ENCODE peak calls at places on chromosomes 16 and 17, in five cellular contexts. M, A, U, S and L are unnamed samples.

GRCh38 chr16:13935408-13935807 is 15.5 kb downstream of the ERCC4 start:
- DNase-seq in A (no peak), U (no peak), S (no peak), M (no peak), L (no peak)

GRCh38 chr17:50844117-50844700 is 8.8 kb downstream of the WFIKKN2 start:
- DNase-seq in M (no peak), S (no peak), A (no peak), U (no peak), L (peak)

GRCh38 chr16:79170565-79171242 is 429.8 kb downstream of the MAF start:
- DNase-seq in A (no peak), S (peak), M (no peak), U (peak), L (no peak)

GRCh38 chr16:73202176-73202729 is 154.3 kb upstream of the ZFHX3 start:
- DNase-seq in A (no peak), S (peak), U (no peak), M (no peak), L (no peak)

GRCh38 chr16:27434141-27435051 is 32.4 kb downstream of the IL21R start:
- DNase-seq in M (no peak), S (no peak), U (no peak), A (no peak), L (no peak)

GRCh38 chr16:50011707-50012106 is 13.3 kb upstream of the CNEP1R1 start:
- DNase-seq in M (no peak), S (no peak), A (no peak), U (no peak), L (no peak)

GRCh38 chr16:83717814-83718213 is 90.0 kb upstream of the HSBP1 start:
- DNase-seq in S (no peak), A (no peak), U (no peak), M (no peak), L (no peak)

GRCh38 chr16:12497558-12497957 is 306.1 kb downstream of the CPPED1 start:
- DNase-seq in U (no peak), S (no peak), M (no peak), A (no peak), L (no peak)

GRCh38 chr16:55824473-55824872 is 8.4 kb downstream of the CES1 start:
- DNase-seq in A (no peak), S (no peak), U (no peak), M (no peak), L (no peak)

GRCh38 chr17:61486135-61487120 is 34.2 kb downstream of the TBX4 start:
- DNase-seq in S (no peak), A (no peak), M (no peak), U (peak), L (peak)

DNA sequence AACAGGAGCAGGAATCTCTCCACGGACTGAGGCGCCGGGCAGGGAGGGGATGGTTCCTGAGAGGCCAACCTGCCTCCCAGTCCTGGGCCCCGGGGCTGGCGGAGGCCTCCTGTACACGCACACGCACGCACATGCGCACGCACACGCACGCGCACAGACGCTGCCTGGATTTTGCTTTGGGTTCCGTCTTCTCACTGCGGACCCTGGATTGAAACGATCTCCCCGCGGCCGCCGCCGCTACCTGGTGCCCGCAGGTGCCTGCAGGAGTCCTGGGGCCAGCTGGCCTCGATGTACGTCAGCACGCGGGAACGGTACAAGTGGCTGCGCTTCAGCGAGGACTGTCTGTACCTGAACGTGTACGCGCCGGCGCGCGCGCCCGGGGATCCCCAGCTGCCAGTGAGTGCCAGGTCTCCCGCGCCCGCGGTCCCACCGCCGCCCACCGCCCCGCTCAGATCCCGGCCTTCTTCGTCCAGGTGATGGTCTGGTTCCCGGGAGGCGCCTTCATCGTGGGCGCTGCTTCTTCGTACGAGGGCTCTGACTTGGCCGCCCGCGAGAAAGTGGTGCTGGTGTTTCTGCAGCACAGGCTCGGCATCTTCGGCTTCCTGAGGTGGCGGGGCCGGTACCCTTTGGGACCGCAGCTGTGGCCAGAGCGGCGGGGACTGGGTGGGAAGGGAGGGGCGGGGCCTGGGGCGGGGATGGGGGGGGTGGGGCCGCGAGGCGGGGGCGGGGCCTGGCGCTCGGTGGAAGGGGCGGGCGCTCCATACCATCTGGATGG is 12.2 kb downstream of the CES4A start:
- DNase-seq in U (peak), S (peak), A (peak), M (peak), L (peak)
- H3K27ac ChIP-seq in U (peak), S (peak), A (peak), M (no peak), L (no peak)

DNA sequence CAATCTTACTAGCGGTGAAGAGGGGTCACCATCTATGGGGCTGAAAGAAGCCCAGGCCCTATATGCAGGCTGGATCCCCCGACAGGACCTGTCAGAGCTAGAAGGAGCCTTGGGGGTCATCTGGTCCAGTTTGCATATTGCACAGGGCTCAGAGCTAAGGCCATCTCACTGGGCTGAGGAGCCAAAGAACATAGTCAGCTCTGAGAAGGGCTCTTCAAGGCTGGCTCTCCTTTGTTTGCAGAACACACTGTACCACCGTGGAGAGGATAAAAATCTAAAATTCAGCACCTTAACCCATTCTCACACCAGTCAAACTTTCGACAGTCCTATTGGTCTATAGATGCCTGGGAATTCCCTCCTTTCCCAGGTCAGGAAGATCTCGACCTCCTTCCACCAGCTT is 24.2 kb downstream of the WNT3 start:
- DNase-seq in U (no peak), M (no peak), S (no peak), A (no peak), L (no peak)
- H3K27ac ChIP-seq in U (no peak), M (no peak), S (no peak), A (no peak), L (no peak)

GRCh38 chr17:43371227-43371821 is 27.5 kb upstream of the ARL4D start:
- DNase-seq in A (no peak), U (no peak), S (no peak), M (no peak), L (no peak)

GRCh38 chr17:43373343-43373742 is 25.4 kb upstream of the ARL4D start:
- DNase-seq in U (no peak), M (no peak), A (no peak), S (no peak), L (no peak)

GRCh38 chr17:43369986-43370385 is 28.8 kb upstream of the ARL4D start:
- DNase-seq in S (no peak), U (no peak), M (no peak), A (no peak), L (no peak)

GRCh38 chr17:43368740-43369506 is 29.9 kb upstream of the ARL4D start:
- DNase-seq in A (peak), S (peak), U (peak), M (peak), L (peak)

DNA sequence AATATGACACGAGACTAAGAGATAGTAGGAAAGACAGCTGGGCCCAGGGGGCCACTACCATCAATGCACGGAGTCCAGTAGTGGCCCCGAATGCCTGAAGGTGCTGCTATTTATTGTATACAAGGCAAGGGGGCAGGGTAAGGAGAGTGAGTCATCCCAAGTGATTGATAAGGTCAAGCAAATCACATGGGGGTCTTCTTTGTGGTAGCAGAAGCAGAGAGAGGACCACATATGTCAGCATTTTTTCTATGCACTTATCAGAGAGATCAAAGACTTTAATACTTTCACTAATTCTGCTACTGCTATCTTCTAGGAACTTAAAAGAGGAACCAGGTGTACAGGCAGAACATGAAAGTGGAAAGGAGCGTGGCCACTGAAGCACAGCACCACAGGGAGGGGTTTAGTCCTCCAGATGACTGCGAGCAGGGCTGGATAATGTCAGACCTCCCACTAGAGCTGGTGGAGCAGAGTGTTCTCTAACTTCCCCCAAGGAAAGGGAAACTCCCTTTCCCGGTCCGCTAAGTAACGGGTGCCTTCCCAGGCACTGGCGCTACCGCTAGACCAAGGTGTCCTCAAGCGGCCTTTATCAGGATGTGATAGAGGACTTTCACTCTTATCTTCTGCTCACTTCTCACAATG is 26.4 kb upstream of the ARL4D start:
- DNase-seq in A (no peak), M (no peak), S (no peak), U (no peak), L (no peak)
- H3K27ac ChIP-seq in A (no peak), M (no peak), S (no peak), U (no peak), L (no peak)

GRCh38 chr17:56834380-56835258 is 668 bp downstream of the DGKE start:
- DNase-seq in M (peak), U (peak), A (peak), S (peak), L (peak)
- H3K27ac ChIP-seq in M (peak), U (peak), A (peak), S (peak), L (peak)

GRCh38 chr16:19853132-19853972 is 31.3 kb downstream of the GPRC5B start:
- DNase-seq in M (no peak), A (no peak), S (no peak), U (no peak), L (no peak)
- H3K27ac ChIP-seq in M (no peak), A (no peak), S (peak), U (no peak), L (no peak)

GRCh38 chr17:78793415-78793814 is 11.3 kb upstream of the CYTH1 start:
- DNase-seq in S (no peak), A (no peak), U (no peak), M (no peak), L (no peak)

GRCh38 chr17:78795241-78795640 is 13.2 kb upstream of the CYTH1 start:
- DNase-seq in M (no peak), U (no peak), S (no peak), A (no peak), L (no peak)

GRCh38 chr17:78791840-78792709 is 10.0 kb upstream of the CYTH1 start:
- DNase-seq in M (no peak), S (no peak), U (no peak), A (no peak), L (peak)

GRCh38 chr17:78794399-78794798 is 12.3 kb upstream of the CYTH1 start:
- DNase-seq in U (no peak), A (no peak), M (no peak), S (no peak), L (no peak)

DNA sequence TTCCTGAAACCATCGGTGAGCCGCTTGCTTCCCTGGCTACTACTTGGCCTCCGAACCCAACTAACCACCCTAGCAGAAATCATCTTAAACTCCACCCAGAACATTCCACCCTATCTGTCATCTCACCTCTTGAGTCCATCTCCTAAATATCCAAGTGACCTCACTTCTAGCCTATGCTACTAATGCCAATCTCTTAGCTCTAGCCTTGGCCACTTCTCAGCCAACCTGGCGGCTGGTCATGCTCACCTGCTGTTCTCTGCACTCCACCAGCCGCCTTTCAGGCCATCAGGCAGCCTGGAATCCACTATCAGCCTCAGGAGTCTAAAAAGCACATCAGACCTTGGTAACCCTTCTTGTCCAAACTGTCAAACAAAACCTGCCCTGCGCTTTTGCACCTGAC is 11.9 kb upstream of the CYTH1 start:
- DNase-seq in M (no peak), A (no peak), U (no peak), S (no peak), L (no peak)
- H3K27ac ChIP-seq in M (no peak), A (no peak), U (no peak), S (peak), L (no peak)

GRCh38 chr16:88783391-88784073 is 1.5 kb downstream of the PIEZO1 start:
- DNase-seq in U (peak), M (no peak), S (no peak), A (no peak), L (no peak)
- H3K27ac ChIP-seq in U (peak), M (peak), S (peak), A (peak), L (peak)

GRCh38 chr17:29589524-29590260 is at the start of gene GIT1:
- DNase-seq in M (peak), U (peak), S (peak), A (peak), L (peak)

GRCh38 chr17:29591737-29592624 is 951 bp upstream of the ANKRD13B start:
- DNase-seq in A (peak), S (peak), M (peak), U (peak), L (peak)

GRCh38 chr17:29592850-29593545 is at the start of gene ANKRD13B:
- DNase-seq in U (no peak), M (peak), A (no peak), S (peak), L (peak)

GRCh38 chr17:29590261-29590978 is 972 bp upstream of the GIT1 start:
- DNase-seq in A (no peak), S (peak), M (peak), U (no peak), L (no peak)

GRCh38 chr17:29590979-29591736 is 1.7 kb upstream of the GIT1 start:
- DNase-seq in S (peak), M (peak), U (peak), A (no peak), L (peak)
- H3K27ac ChIP-seq in S (peak), M (no peak), U (peak), A (peak), L (peak)

GRCh38 chr16:17386229-17386628 is 84.5 kb downstream of the XYLT1 start:
- DNase-seq in A (no peak), S (no peak), U (no peak), M (no peak), L (no peak)
- H3K27ac ChIP-seq in A (no peak), S (no peak), U (no peak), M (no peak), L (no peak)

DNA sequence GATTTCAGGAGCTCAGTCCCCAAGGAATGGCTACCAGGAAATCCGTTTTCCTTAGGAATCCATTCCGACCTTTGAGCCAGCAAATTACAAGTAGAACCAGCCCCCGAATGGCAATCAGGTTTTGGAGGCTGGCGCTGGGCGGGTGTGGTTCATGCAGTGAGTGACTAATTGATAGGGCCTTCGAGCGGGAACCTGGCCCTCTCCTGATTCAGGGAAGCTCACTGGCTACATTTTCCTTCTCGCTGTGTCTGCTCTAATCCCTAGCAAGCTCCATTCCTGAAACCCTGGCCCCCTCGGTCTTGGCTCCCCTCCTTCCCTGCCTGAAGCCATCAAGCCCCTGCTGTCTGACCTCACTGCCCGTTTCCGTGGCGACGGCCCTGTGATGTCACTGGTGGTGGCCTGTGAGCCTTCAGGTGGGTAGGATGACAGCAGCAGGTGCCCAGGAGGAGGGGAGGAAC is 142.1 kb upstream of the SDK2 start:
- DNase-seq in A (no peak), S (no peak), U (no peak), M (no peak), L (no peak)
- H3K27ac ChIP-seq in A (no peak), S (no peak), U (no peak), M (no peak), L (no peak)